ENCODE peak calls at places on chromosomes 12 and 14, in nine cellular contexts. Z is cortex of kidney; E is stimulated activated CD4-positive, alpha-beta T cell treated with anti-CD3 and anti-CD28 coated beads, Interleukin-15, amount 100 ng/mL, for 1 hour; N is M059J; M is HEK293T; F is NCI-H345; B is iPS-NIHi11; J is foreskin fibroblast; G is T47D. U is an unnamed sample.

GRCh38 chr14:20934148-20934762 is 21.0 kb upstream of the RNASE2 start:
- DNase-seq in B (peak; percentile 87), J (peak; percentile 24), M (peak; percentile 77), Z (no peak), E (no peak), N (no peak), G (no peak), F (no peak), U (peak; percentile 9)

GRCh38 chr12:120639771-120640721 is at the start of gene CABP1:
- DNase-seq in G (no peak), Z (no peak), F (peak; percentile 69), B (peak; percentile 90), J (no peak), E (peak; percentile 31), N (no peak), M (peak; percentile 73), U (no peak)

GRCh38 chr14:80304125-80304766 is 92.9 kb upstream of the DIO2 start:
- DNase-seq in Z (no peak), J (peak; percentile 61), M (no peak), N (no peak), E (no peak), F (no peak), G (no peak), B (no peak), U (no peak)

GRCh38 chr12:27260746-27261145 is 16.7 kb downstream of the STK38L start:
- DNase-seq in F (no peak), N (peak; percentile 34), Z (no peak), M (no peak), B (no peak), G (no peak), J (peak; percentile 42), E (no peak), U (peak; percentile 40)

GRCh38 chr14:106141242-106142220 is 615.1 kb downstream of the TMEM121 start:
- DNase-seq in J (no peak), G (peak; percentile 16), M (no peak), Z (no peak), F (no peak), N (no peak), E (no peak), B (no peak), U (no peak)

GRCh38 chr12:114221136-114221838 is 184.7 kb downstream of the TBX5 start:
- DNase-seq in J (peak; percentile 11), G (no peak), Z (no peak), F (no peak), E (no peak), M (no peak), B (no peak), N (no peak), U (no peak)

GRCh38 chr14:88251650-88252049 is 71.4 kb downstream of the KCNK10 start:
- DNase-seq in G (no peak), F (no peak), Z (no peak), N (no peak), E (no peak), M (no peak), J (no peak), B (no peak), U (peak; percentile 18)

GRCh38 chr14:71408362-71409035 is 501.2 kb downstream of the PCNX1 start:
- DNase-seq in E (no peak), G (no peak), N (no peak), F (no peak), J (no peak), Z (no peak), B (no peak), M (no peak), U (no peak)

GRCh38 chr12:66848967-66849366 is 170.1 kb upstream of the GRIP1 start:
- DNase-seq in E (no peak), Z (no peak), J (no peak), N (no peak), G (peak; percentile 47), B (peak; percentile 26), M (no peak), F (no peak), U (no peak)

GRCh38 chr12:65501093-65501621 is 222.7 kb downstream of the MSRB3 start:
- DNase-seq in J (peak; percentile 58), Z (no peak), F (no peak), M (no peak), B (no peak), E (no peak), G (no peak), N (peak; percentile 35), U (no peak)

GRCh38 chr12:10354071-10354470 is 35.8 kb downstream of the KLRK1 start:
- DNase-seq in B (no peak), G (no peak), Z (no peak), N (no peak), J (no peak), F (peak; percentile 58), M (no peak), E (no peak), U (no peak)

GRCh38 chr12:116138380-116138779 is 139.1 kb downstream of the MED13L start:
- DNase-seq in G (no peak), B (no peak), M (no peak), F (no peak), E (no peak), Z (no peak), J (peak; percentile 38), N (peak; percentile 15), U (no peak)

GRCh38 chr12:67599691-67600090 is 48.9 kb upstream of the DYRK2 start:
- DNase-seq in N (no peak), M (no peak), F (no peak), B (no peak), G (no peak), Z (no peak), J (no peak), E (no peak), U (no peak)

GRCh38 chr14:75448209-75448608 is 20.4 kb downstream of the JDP2 start:
- DNase-seq in E (no peak), M (no peak), N (no peak), G (no peak), F (no peak), B (no peak), J (no peak), Z (no peak), U (no peak)

GRCh38 chr12:130196827-130197226 is 34.6 kb downstream of the FZD10 start:
- DNase-seq in Z (no peak), B (no peak), N (no peak), J (no peak), E (no peak), F (no peak), M (no peak), G (no peak), U (no peak)

GRCh38 chr12:107328442-107329133 is 235.2 kb upstream of the CRY1 start:
- DNase-seq in N (peak; percentile 87), J (peak; percentile 37), F (no peak), M (no peak), E (no peak), G (no peak), Z (no peak), B (no peak), U (peak; percentile 53)

GRCh38 chr12:89390802-89391673 is 38.7 kb upstream of the DUSP6 start:
- DNase-seq in M (no peak), E (no peak), J (peak; percentile 84), G (no peak), F (no peak), N (peak; percentile 88), B (no peak), Z (no peak), U (peak; percentile 78)

GRCh38 chr12:41634096-41634495 is 446.0 kb downstream of the PDZRN4 start:
- DNase-seq in F (no peak), E (no peak), B (no peak), M (no peak), N (no peak), Z (no peak), J (no peak), G (no peak), U (no peak)

GRCh38 chr14:103549361-103550311 is 12.8 kb downstream of the BAG5 start:
- DNase-seq in E (no peak), B (no peak), M (no peak), G (no peak), J (no peak), N (no peak), F (no peak), Z (no peak), U (no peak)

GRCh38 chr14:23147676-23148075 is 28.6 kb upstream of the CEBPE start:
- DNase-seq in N (peak; percentile 81), Z (no peak), G (no peak), B (no peak), M (no peak), E (no peak), J (peak; percentile 64), F (no peak), U (peak; percentile 61)

GRCh38 chr12:105474672-105475071 is 144.2 kb downstream of the C12orf75 start:
- DNase-seq in E (no peak), G (no peak), B (no peak), Z (no peak), F (no peak), J (peak; percentile 14), M (no peak), N (peak; percentile 89), U (peak; percentile 97)

GRCh38 chr14:31951638-31951964 is 125.5 kb upstream of the ARHGAP5 start:
- DNase-seq in E (no peak), F (no peak), J (no peak), Z (no peak), B (no peak), N (no peak), M (no peak), G (no peak), U (no peak)

GRCh38 chr14:63501429-63501828 is 41.7 kb downstream of the PPP2R5E start:
- DNase-seq in M (no peak), E (no peak), Z (no peak), B (no peak), J (no peak), N (no peak), F (no peak), G (no peak), U (no peak)

GRCh38 chr14:92719890-92720323 is 28.5 kb downstream of the LGMN start:
- DNase-seq in F (peak; percentile 10), Z (no peak), N (peak; percentile 6), E (no peak), M (no peak), J (peak; percentile 42), B (no peak), G (peak; percentile 23), U (peak; percentile 93)

GRCh38 chr12:44968960-44969359 is 81.9 kb downstream of the DBX2 start:
- DNase-seq in J (no peak), G (no peak), N (no peak), B (no peak), E (no peak), Z (no peak), M (no peak), F (no peak), U (no peak)

GRCh38 chr12:20549115-20549719 is 145.9 kb upstream of the SLCO1C1 start:
- DNase-seq in B (peak; percentile 39), J (peak; percentile 68), Z (no peak), M (peak; percentile 20), N (peak; percentile 40), F (no peak), E (no peak), G (peak; percentile 54), U (peak; percentile 48)

GRCh38 chr12:89825591-89826449 is 117.2 kb upstream of the ATP2B1 start:
- DNase-seq in B (no peak), M (peak; percentile 11), N (peak; percentile 82), J (peak; percentile 23), G (peak; percentile 9), F (no peak), E (no peak), Z (no peak), U (peak; percentile 90)

GRCh38 chr12:47801170-47801903 is 18.4 kb downstream of the HDAC7 start:
- DNase-seq in Z (no peak), M (no peak), B (no peak), N (no peak), J (peak; percentile 53), E (no peak), F (no peak), G (peak; percentile 49), U (no peak)

GRCh38 chr14:34951286-34951685 is 31.5 kb upstream of the SRP54 start:
- DNase-seq in N (no peak), E (no peak), M (no peak), F (no peak), B (no peak), Z (no peak), J (peak; percentile 54), G (no peak), U (no peak)

GRCh38 chr12:96710127-96710745 is 196.8 kb upstream of the NEDD1 start:
- DNase-seq in G (peak; percentile 68), F (peak; percentile 32), B (no peak), Z (no peak), N (peak; percentile 41), M (no peak), J (no peak), E (no peak), U (peak; percentile 63)

GRCh38 chr12:132133952-132134652 is 10.0 kb downstream of the DDX51 start:
- DNase-seq in N (no peak), M (peak; percentile 28), Z (no peak), E (no peak), J (no peak), F (peak; percentile 81), B (peak; percentile 61), G (no peak), U (no peak)

U was measured in PC-3.